ENCODE peak calls at places on chromosomes 7 and 10, in four cellular contexts. T, E, H and G are unnamed samples. For H3K4me1, the result is how much of the 10 kb centered on the place peaks cover.

GRCh38 chr7:89049043-89049442 is 253.5 kb upstream of the TEX47 start:
- DNase-seq in E (no peak), T (no peak), H (no peak), G (no peak)

GRCh38 chr7:105773030-105773460 is 103.4 kb downstream of the ATXN7L1 start:
- DNase-seq in E (no peak), T (no peak), H (no peak), G (no peak)

GRCh38 chr10:75304740-75305380 is 69.1 kb upstream of the COMTD1 start:
- DNase-seq in E (no peak), T (no peak), H (no peak), G (no peak)

GRCh38 chr10:74244097-74244685 is 93.2 kb downstream of the ADK start:
- DNase-seq in T (peak), E (peak), H (peak), G (peak)

GRCh38 chr10:74991435-74991834 is 120.0 kb upstream of the SAMD8 start:
- DNase-seq in H (peak), E (no peak), T (peak), G (no peak)

GRCh38 chr7:142960955-142961512 is 1.1 kb downstream of the KEL start:
- DNase-seq in E (no peak), T (no peak), H (peak), G (no peak)

GRCh38 chr10:110279062-110279986 is 25.4 kb downstream of the SMNDC1 start:
- DNase-seq in T (peak), E (peak), H (peak), G (no peak)

GRCh38 chr7:155824195-155824915 is 12.1 kb upstream of the SHH start:
- DNase-seq in E (peak), T (no peak), H (peak), G (no peak)

GRCh38 chr10:2660300-2660699 is 407.0 kb upstream of the PFKP start:
- DNase-seq in H (no peak), E (no peak), T (no peak), G (no peak)

GRCh38 chr7:40899151-40899550 is 764.3 kb downstream of the SUGCT start:
- DNase-seq in T (no peak), H (no peak), E (no peak), G (no peak)

GRCh38 chr10:49285232-49285631 is 13.7 kb upstream of the C10orf71 start:
- DNase-seq in T (peak), H (peak), E (no peak), G (no peak)

GRCh38 chr10:57657164-57657765 is 610.4 kb downstream of the IPMK start:
- DNase-seq in T (peak), H (peak), E (peak), G (peak)

GRCh38 chr10:50431118-50431517 is 179.8 kb upstream of the ASAH2 start:
- DNase-seq in H (peak), E (peak), T (peak), G (no peak)

GRCh38 chr7:85341973-85342372 is 155.1 kb upstream of the SEMA3D start:
- DNase-seq in H (no peak), E (no peak), T (no peak), G (no peak)

GRCh38 chr10:100637785-100638184 is 102.0 kb downstream of the HIF1AN start:
- DNase-seq in E (no peak), H (peak), T (peak), G (peak)

GRCh38 chr10:110850990-110851389 is 20.7 kb upstream of the PDCD4 start:
- DNase-seq in E (no peak), H (no peak), T (peak), G (peak)

GRCh38 chr7:69577221-69577620 is 21.1 kb upstream of the AUTS2 start:
- DNase-seq in E (peak), H (no peak), T (peak), G (no peak)

GRCh38 chr10:63206997-63207952 is 74.1 kb downstream of the NRBF2 start:
- DNase-seq in E (peak), T (peak), H (no peak), G (no peak)

GRCh38 chr7:106535234-106536026 is 125.5 kb downstream of the CCDC71L start:
- DNase-seq in H (no peak), E (no peak), T (peak), G (no peak)

GRCh38 chr7:29254663-29255062 is 60.1 kb downstream of the CHN2 start:
- DNase-seq in H (peak), T (peak), E (no peak), G (no peak)

GRCh38 chr7:44967571-44968446 is 11.0 kb downstream of the MYO1G start:
- DNase-seq in T (peak), E (no peak), H (no peak), G (no peak)

GRCh38 chr10:79097021-79097695 is 28.4 kb downstream of the ZMIZ1 start:
- DNase-seq in E (peak), T (peak), H (no peak), G (no peak)
- H3K4me1 ChIP-seq in E (half or more), T (under half), H (under half), G (under half)

GRCh38 chr7:98784216-98784785 is 85.5 kb downstream of the TMEM130 start:
- DNase-seq in H (no peak), E (peak), T (no peak), G (no peak)

GRCh38 chr7:98788921-98789320 is 80.9 kb downstream of the TMEM130 start:
- DNase-seq in T (peak), H (no peak), E (peak), G (no peak)

GRCh38 chr7:98785929-98786571 is 83.8 kb downstream of the TMEM130 start:
- DNase-seq in H (no peak), T (peak), E (peak), G (no peak)
- H2AFZ ChIP-seq in H (no peak), T (no peak), E (peak), G (no peak)

GRCh38 chr10:122457934-122458333 is 3.4 kb upstream of the HTRA1 start:
- DNase-seq in T (no peak), H (no peak), E (no peak), G (no peak)

GRCh38 chr10:122450336-122450990 is 4.0 kb upstream of the ARMS2 start:
- DNase-seq in T (no peak), E (no peak), H (no peak), G (no peak)

GRCh38 chr10:122458693-122459092 is 2.7 kb upstream of the HTRA1 start:
- DNase-seq in H (no peak), T (no peak), E (no peak), G (no peak)

GRCh38 chr10:122455376-122456056 is 1.1 kb downstream of the ARMS2 start:
- DNase-seq in H (no peak), T (no peak), E (no peak), G (no peak)

DNA sequence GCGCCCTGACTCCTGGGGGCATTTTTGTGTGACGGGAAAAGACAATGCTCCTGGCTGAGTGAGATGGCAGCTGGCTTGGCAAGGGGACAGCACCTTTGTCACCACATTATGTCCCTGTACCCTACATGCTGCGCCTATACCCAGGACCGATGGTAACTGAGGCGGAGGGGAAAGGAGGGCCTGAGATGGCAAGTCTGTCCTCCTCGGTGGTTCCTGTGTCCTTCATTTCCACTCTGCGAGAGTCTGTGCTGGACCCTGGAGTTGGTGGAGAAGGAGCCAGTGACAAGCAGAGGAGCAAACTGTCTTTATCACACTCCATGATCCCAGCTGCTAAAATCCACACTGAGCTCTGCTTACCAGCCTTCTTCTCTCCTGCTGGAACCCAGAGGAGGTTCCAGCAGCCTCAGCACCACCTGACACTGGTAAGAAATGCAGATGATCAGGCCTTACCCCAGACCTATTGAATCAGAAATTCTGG is at the start of gene ARMS2:
- DNase-seq in T (no peak), E (no peak), H (no peak), G (no peak)
- H3K4me1 ChIP-seq in T (under half), E (under half), H (under half), G (under half)

DNA sequence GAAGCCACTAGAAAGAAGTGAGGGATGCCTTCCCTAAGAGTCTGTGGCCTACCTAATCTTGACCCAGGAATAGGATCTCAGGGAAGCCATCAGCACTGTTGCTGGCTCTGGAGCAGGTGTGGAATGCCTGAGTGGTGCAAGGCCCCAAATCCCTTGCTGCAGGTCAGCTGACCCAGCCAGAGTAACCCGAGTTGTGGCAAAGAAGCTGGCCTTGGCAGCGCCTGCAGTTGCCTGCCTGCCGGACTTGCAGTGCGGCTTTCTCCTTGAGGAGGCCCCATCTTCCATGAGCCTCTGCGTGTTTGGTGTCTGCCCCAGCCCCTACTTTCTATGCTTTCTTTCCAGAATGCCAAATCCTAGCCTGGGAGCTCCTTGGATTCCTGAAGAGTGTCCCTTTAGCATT is 5.8 kb downstream of the KIAA1217 start:
- DNase-seq in E (no peak), H (no peak), T (no peak), G (no peak)
- H2AFZ ChIP-seq in E (no peak), H (no peak), T (no peak), G (no peak)

GRCh38 chr7:47495269-47495875 is 86.5 kb downstream of the TNS3 start:
- DNase-seq in H (no peak), E (no peak), T (no peak), G (no peak)

GRCh38 chr7:47497367-47498096 is 84.4 kb downstream of the TNS3 start:
- DNase-seq in E (no peak), T (peak), H (no peak), G (no peak)

GRCh38 chr7:47496666-47497065 is 85.2 kb downstream of the TNS3 start:
- DNase-seq in H (no peak), T (no peak), E (no peak), G (no peak)

GRCh38 chr7:47493971-47494370 is 87.9 kb downstream of the TNS3 start:
- DNase-seq in E (peak), T (peak), H (peak), G (no peak)

DNA sequence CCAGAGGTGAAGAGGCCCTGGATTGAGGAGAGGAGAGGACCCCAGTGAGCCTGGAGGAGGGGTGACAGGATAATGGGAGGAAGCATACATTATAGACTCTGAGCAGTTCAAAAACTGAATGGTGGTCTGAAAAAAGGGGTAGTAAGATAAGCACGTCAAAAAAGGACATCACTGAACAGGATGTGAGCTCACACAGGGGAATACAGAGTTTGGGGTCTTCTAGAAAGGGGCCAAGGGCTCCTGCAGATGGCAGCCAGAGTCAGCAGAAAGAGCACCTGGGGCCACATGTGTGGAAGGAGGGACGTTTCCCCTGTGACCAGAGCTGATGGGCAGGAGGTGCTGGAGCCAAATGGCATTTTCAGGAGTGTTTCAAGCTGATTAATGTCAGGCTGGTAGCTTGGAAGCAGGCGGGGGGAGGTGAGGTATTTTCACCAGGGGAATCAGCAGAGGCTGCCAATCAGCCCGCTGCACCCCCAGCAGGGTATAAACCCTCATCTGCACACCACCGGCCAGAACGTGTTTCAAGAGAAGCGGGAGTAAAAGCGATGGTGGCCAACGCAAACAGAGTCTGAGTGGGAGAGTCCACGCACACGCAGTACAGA is 85.7 kb downstream of the TNS3 start:
- DNase-seq in E (no peak), H (no peak), T (no peak), G (no peak)
- H3K4me1 ChIP-seq in E (under half), H (under half), T (under half), G (under half)

DNA sequence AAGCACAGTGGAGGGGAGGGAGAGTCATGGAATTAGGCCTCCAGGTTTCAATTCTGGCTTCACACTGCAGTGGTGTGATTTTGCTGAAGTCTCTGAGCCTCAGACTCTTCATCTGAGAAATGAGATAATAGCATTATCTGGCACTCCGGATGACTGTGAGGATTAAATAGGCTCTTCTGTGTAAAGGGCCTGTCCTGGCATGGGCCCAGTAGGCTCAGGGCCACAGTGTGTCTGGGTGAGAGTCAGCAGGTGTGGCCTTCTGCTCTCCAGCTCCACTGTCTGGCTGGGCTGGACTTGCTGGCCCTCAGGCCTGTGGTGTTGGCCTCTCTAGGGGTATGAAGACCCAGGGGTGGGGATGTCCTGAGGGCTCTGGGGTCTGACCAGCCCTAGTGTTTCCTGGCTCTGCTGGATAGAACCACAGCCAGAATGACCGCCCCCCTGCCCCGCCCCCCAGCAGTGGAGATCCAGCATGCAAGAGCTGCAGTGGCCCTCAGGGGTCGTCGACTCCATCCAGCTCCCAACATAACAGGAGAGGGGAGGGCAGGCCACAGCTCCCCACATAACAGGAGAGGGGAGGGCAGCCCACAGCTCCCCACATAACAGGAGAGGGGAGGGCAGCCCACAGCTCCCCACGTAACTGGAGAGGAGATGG is 178.6 kb downstream of the RPS24 start:
- DNase-seq in E (peak), H (peak), T (peak), G (no peak)
- H2AFZ ChIP-seq in E (peak), H (no peak), T (no peak), G (no peak)

DNA sequence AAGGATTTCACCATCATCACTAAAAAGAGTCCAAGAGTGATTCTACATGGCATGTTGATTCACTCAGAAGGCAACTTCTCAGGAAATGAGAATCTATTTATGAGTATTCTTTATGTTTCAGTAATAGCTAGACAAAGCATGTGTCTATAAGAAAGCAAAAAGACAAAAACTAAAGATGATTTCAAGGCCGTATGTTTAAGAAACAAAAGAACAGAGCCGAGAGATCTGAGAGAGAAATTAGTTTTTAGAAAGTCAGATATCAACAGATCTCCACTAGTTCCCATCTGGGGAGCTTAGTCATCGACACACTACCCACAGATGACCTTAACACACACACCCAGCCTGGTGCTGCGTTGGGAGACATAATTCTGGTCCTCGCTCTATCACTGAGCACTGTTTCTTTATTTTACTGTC is 21.0 kb downstream of the PIP4K2A start:
- DNase-seq in E (peak), H (peak), T (peak), G (no peak)
- H3K4me1 ChIP-seq in E (under half), H (under half), T (under half), G (under half)

GRCh38 chr10:80452688-80453391 is 1.3 kb upstream of the TSPAN14 start:
- DNase-seq in H (no peak), E (no peak), T (no peak), G (no peak)
- H2AFZ ChIP-seq in H (no peak), E (no peak), T (no peak), G (no peak)

GRCh38 chr7:131354390-131354789 is 26.7 kb downstream of the MKLN1 start:
- DNase-seq in T (peak), H (no peak), E (no peak), G (no peak)

GRCh38 chr7:131359136-131359776 is 31.6 kb downstream of the MKLN1 start:
- DNase-seq in T (no peak), H (no peak), E (peak), G (no peak)

GRCh38 chr7:131355917-131356777 is 28.5 kb downstream of the MKLN1 start:
- DNase-seq in H (no peak), T (no peak), E (no peak), G (no peak)

GRCh38 chr7:131358636-131359035 is 31.0 kb downstream of the MKLN1 start:
- DNase-seq in H (no peak), E (no peak), T (no peak), G (no peak)

DNA sequence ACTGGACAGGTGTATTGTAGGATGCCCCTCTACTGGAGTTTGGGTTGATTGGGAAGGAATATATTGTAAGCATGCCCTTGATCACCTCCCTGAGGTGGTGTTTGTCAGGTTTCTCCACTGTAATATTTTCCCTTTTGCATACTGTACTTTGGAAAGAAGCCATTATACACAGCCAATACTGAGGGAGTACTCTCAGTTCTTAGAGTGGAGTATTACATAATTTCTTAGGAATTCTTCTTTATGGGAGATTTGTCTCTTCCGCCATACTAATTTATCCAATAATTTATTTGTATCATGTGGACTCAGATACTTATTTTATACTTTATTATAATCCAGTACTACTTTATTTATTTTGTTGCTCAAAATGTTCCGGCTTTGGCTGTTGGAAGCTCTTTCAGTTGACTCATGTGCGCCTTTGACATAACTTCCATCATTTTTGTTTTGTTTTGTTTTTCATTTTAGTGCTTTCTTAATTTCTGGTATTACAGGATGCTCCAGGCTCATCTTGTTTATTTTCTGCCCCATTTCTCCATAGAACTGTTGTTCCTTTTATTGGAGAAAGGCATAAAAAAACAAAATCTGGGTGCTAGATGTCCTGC is 29.7 kb downstream of the MKLN1 start:
- DNase-seq in H (peak), T (no peak), E (peak), G (no peak)
- H3K4me1 ChIP-seq in H (under half), T (under half), E (under half), G (under half)

GRCh38 chr10:18418579-18419210 is 232.7 kb downstream of the NSUN6 start:
- DNase-seq in H (no peak), E (peak), T (no peak), G (no peak)
- H2AFZ ChIP-seq in H (no peak), E (peak), T (no peak), G (no peak)